ENCODE peak calls at places on chromosomes 6 and 20, in four cellular contexts. L is small intestine; T is IMR-90; K is CD8-positive, alpha-beta memory T cell. M is an unnamed sample.

GRCh38 chr20:10060223-10060622 is 25.4 kb downstream of the ANKEF1 start:
- DNase-seq in L (no peak), T (no peak), K (no peak), M (no peak)

GRCh38 chr20:44720617-44720993 is 5.4 kb downstream of the CCN5 start:
- DNase-seq in L (no peak), T (peak; percentile 25), K (no peak), M (peak; percentile 87)

GRCh38 chr6:11439017-11439420 is 98.5 kb upstream of the TMEM170B start:
- DNase-seq in L (peak; percentile 38), T (no peak), K (no peak), M (no peak)

GRCh38 chr6:105920071-105920470 is 166.1 kb upstream of the PRDM1 start:
- DNase-seq in L (no peak), T (no peak), K (no peak), M (no peak)

GRCh38 chr20:35318502-35319157 is 26.4 kb upstream of the FAM83C start:
- DNase-seq in L (peak; percentile 97), T (peak; percentile 90), K (no peak), M (peak; percentile 75)

GRCh38 chr20:10594286-10594868 is 79.4 kb downstream of the JAG1 start:
- DNase-seq in L (no peak), T (no peak), K (no peak), M (no peak)

GRCh38 chr20:35328689-35329088 is 36.5 kb upstream of the FAM83C start:
- DNase-seq in L (no peak), T (no peak), K (no peak), M (no peak)

GRCh38 chr6:116629467-116630063 is 13.3 kb downstream of the RSPH4A start:
- DNase-seq in L (no peak), T (no peak), K (no peak), M (no peak)

GRCh38 chr6:56804996-56805395 is 149.9 kb upstream of the BEND6 start:
- DNase-seq in L (no peak), T (peak; percentile 84), K (no peak), M (peak; percentile 25)

GRCh38 chr6:112117554-112117953 is 30.2 kb downstream of the FAM229B start:
- DNase-seq in L (no peak), T (peak; percentile 62), K (no peak), M (no peak)

GRCh38 chr6:145310116-145310515 is 425.2 kb downstream of the EPM2A start:
- DNase-seq in L (no peak), T (peak; percentile 79), K (no peak), M (no peak)

GRCh38 chr20:62792182-62792939 is 3.9 kb upstream of the MRGBP start:
- DNase-seq in L (no peak), T (peak; percentile 77), K (no peak), M (no peak)

GRCh38 chr6:139699335-139699734 is 324.9 kb upstream of the CITED2 start:
- DNase-seq in L (no peak), T (peak; percentile 65), K (no peak), M (no peak)

GRCh38 chr20:41308290-41308691 is 9.2 kb downstream of the ZHX3 start:
- DNase-seq in L (peak; percentile 75), T (peak; percentile 86), K (no peak), M (peak; percentile 16)

GRCh38 chr6:24831771-24832718 is 33.3 kb upstream of the ARMH2 start:
- DNase-seq in L (no peak), T (peak; percentile 40), K (no peak), M (no peak)

GRCh38 chr6:41153992-41154625 is at the start of gene TREML1:
- DNase-seq in L (no peak), T (no peak), K (no peak), M (no peak)

GRCh38 chr6:105494688-105495087 is 91.8 kb upstream of the PREP start:
- DNase-seq in L (no peak), T (no peak), K (no peak), M (no peak)

GRCh38 chr6:138226701-138227315 is 8.5 kb upstream of the PBOV1 start:
- DNase-seq in L (no peak), T (no peak), K (no peak), M (no peak)

GRCh38 chr20:59007758-59008511 is 881 bp upstream of the CTSZ start:
- DNase-seq in L (no peak), T (no peak), K (no peak), M (no peak)

GRCh38 chr20:32463642-32464400 is 105.7 kb downstream of the ASXL1 start:
- DNase-seq in L (peak; percentile 80), T (no peak), K (no peak), M (no peak)

GRCh38 chr6:127939442-127940066 is 38.7 kb upstream of the THEMIS start:
- DNase-seq in L (no peak), T (no peak), K (no peak), M (no peak)

GRCh38 chr20:63750807-63751470 is 11.4 kb downstream of the SLC2A4RG start:
- DNase-seq in L (peak; percentile 33), T (no peak), K (peak; percentile 72), M (no peak)

GRCh38 chr6:149545754-149546471 is at the start of gene PPIL4:
- DNase-seq in L (peak; percentile 91), T (peak; percentile 94), K (peak; percentile 98), M (peak; percentile 97)

GRCh38 chr6:155001482-155001881 is 6.4 kb downstream of the TIAM2 start:
- DNase-seq in L (no peak), T (peak; percentile 47), K (no peak), M (peak; percentile 18)

GRCh38 chr6:3876866-3877265 is 27.7 kb downstream of the FAM50B start:
- DNase-seq in L (peak; percentile 32), T (peak; percentile 25), K (no peak), M (peak; percentile 61)

GRCh38 chr6:118810420-118811027 is 83.4 kb upstream of the ASF1A start:
- DNase-seq in L (peak; percentile 69), T (no peak), K (peak; percentile 77), M (no peak)

GRCh38 chr6:7145269-7146078 is 37.7 kb downstream of the RREB1 start:
- DNase-seq in L (no peak), T (no peak), K (no peak), M (no peak)

GRCh38 chr6:7148100-7148822 is 40.5 kb downstream of the RREB1 start:
- DNase-seq in L (no peak), T (peak; percentile 79), K (no peak), M (peak; percentile 83)

GRCh38 chr6:7144810-7145209 is 37.0 kb downstream of the RREB1 start:
- DNase-seq in L (no peak), T (no peak), K (no peak), M (no peak)

GRCh38 chr6:7147051-7147671 is 39.4 kb downstream of the RREB1 start:
- DNase-seq in L (no peak), T (no peak), K (no peak), M (no peak)

DNA sequence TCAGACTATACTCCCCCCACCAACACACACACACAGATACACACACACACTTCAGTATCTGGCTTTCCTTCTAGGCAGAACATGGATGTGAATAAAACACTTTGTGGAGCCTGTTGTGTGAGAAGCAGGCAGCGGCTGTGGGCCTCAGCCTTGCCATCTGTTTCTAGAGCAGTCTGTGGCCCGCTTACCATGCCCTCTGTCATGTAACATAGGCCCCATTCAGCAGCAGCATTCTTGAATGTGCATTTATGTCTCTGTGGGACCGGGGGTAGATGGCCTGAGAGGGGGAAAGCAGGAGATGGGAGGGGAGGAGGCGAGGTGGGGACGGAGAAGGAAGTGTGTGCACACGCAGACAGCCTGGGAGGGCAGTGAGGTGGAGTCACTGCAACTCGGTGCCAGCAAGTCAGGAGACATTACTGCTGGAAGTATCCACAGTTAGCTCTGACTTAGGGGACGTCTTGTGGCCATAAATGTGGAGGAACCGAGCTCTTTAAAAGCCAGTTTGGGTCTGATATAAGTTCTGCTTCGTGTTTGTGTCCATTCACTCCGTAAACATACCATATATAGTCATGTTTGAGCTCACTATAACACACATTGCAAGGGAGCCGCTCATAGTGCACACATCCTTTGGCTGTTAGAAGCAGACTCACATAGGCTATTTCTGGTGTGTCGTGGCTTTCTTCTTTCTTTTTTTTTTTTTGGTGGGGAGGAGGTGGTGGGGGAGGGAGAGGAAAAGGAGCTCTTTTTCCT is 38.5 kb downstream of the RREB1 start:
- DNase-seq in L (peak; percentile 69), T (peak; percentile 80), K (no peak), M (peak; percentile 55)
- H3K4me3 ChIP-seq in L (peak overlapping the region; percentile 11), T (peak overlapping the region; percentile 9), K (peak overlapping the region; percentile 37), M (no peak overlapping the region)

DNA sequence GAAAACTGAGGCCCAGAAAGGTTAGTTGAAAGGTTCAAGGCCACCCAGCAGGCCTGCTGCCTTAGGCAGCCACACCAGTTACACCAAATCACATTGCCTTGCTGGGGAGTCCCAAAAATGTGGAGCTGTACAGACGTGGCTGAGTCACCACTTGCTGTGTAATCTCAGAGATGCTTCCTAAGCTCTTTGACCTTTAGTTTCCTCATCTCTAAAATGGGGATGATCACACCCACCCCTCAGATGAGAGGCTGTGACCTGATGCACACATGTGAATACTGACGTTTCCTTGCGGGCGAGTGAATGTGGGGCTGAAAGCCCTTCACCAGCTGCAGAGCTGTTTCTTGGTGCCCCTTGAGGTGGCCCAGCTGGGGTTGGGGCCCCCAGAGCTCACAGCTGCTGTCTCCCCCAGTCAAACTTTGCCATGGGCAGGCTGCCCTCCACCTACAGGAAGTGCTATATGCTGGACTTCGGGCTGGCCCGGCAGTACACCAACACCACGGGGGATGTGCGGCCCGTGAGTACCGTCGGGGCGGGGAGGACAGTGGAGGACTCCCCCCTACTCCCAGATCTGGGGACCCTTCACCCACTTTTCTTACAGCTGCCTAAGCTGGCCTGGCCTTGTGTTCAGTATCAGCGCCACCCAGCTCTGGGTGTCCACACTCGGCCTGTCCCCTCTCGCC is 11.0 kb downstream of the TTBK1 start:
- DNase-seq in L (no peak), T (peak; percentile 41), K (no peak), M (no peak)
- H3K27me3 ChIP-seq in L (no peaks in the 10 kb centered on the region), T (peaks cover 62% of the 10 kb centered on the region), K (peaks cover 3% of the 10 kb centered on the region), M (no peaks in the 10 kb centered on the region)

GRCh38 chr20:22626501-22626900 is 42.1 kb upstream of the FOXA2 start:
- DNase-seq in L (no peak), T (no peak), K (no peak), M (no peak)
- H3K36me3 ChIP-seq in L (no peaks in the 10 kb centered on the region), T (no peaks in the 10 kb centered on the region), K (no peaks in the 10 kb centered on the region), M (no peaks in the 10 kb centered on the region)

GRCh38 chr20:11777387-11777786 is 140.3 kb upstream of the BTBD3 start:
- DNase-seq in L (no peak), T (no peak), K (no peak), M (no peak)
- H3K4me3 ChIP-seq in L (no peak overlapping the region), T (no peak overlapping the region), K (no peak overlapping the region), M (no peak overlapping the region)

GRCh38 chr6:50724381-50725124 is 11.2 kb downstream of the TFAP2D start:
- DNase-seq in L (no peak), T (no peak), K (no peak), M (no peak)
- H3K27me3 ChIP-seq in L (no peaks in the 10 kb centered on the region), T (peaks cover 2% of the 10 kb centered on the region), K (no peaks in the 10 kb centered on the region), M (no peaks in the 10 kb centered on the region)

DNA sequence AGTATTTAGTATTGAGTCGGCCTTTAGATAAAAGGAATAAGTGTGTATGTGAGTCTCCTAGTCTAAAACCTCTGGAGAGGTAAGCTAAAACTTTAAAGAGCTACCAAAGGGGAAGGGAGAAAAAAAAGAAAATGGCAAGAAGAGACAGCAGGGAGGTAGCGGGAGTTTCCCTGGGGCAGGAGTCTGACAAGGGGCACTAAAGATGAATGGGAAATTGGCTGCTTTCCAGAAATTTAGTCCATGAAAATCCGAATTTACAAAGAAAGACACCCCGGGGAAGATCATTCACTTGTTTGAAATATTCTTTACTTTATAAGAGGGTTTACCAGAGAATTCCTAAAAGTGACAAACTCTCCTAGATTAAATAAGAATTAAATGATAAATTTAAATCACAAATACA is 19.3 kb downstream of the RMND1 start:
- DNase-seq in L (no peak), T (no peak), K (no peak), M (no peak)
- H3K36me3 ChIP-seq in L (peaks cover 17% of the 10 kb centered on the region), T (peaks cover 26% of the 10 kb centered on the region), K (peaks cover 17% of the 10 kb centered on the region), M (peaks cover 60% of the 10 kb centered on the region)

GRCh38 chr20:25254986-25255680 is 7.2 kb downstream of the PYGB start:
- DNase-seq in L (peak; percentile 75), T (no peak), K (no peak), M (no peak)
- H3K4me3 ChIP-seq in L (no peak overlapping the region), T (no peak overlapping the region), K (no peak overlapping the region), M (no peak overlapping the region)

GRCh38 chr20:7744411-7744810 is 195.8 kb downstream of the HAO1 start:
- DNase-seq in L (no peak), T (peak; percentile 62), K (no peak), M (peak; percentile 61)
- H3K27me3 ChIP-seq in L (no peaks in the 10 kb centered on the region), T (no peaks in the 10 kb centered on the region), K (no peaks in the 10 kb centered on the region), M (no peaks in the 10 kb centered on the region)